ENCODE peak calls at places on chromosomes 12 and 14, in six cellular contexts. W is aorta, D is lower lobe of right lung, R is GM23248, N is Peyer's patch, V is heart right ventricle. K is an unnamed sample.

GRCh38 chr12:103850429-103850828 is 9.4 kb upstream of the NT5DC3 start:
- DNase-seq in W (no peak), D (no peak), R (no peak), N (no peak), V (no peak), K (no peak)

GRCh38 chr14:53472306-53472705 is 319.2 kb upstream of the DDHD1 start:
- DNase-seq in W (no peak), D (no peak), R (peak), N (no peak), V (no peak), K (no peak)

GRCh38 chr12:57211791-57212700 is 4.5 kb upstream of the NXPH4 start:
- DNase-seq in W (no peak), D (no peak), R (peak), N (no peak), V (no peak), K (no peak)

GRCh38 chr12:23055004-23055403 is 430.0 kb downstream of the ETNK1 start:
- DNase-seq in W (no peak), D (no peak), R (peak), N (no peak), V (no peak), K (no peak)

GRCh38 chr14:92759300-92759678 is 10.9 kb upstream of the LGMN start:
- DNase-seq in W (no peak), D (no peak), R (peak), N (no peak), V (no peak), K (no peak)

GRCh38 chr12:47870175-47870781 is 34.5 kb downstream of the VDR start:
- DNase-seq in W (peak), D (no peak), R (peak), N (peak), V (peak), K (peak)

GRCh38 chr12:96274331-96274730 is 80.2 kb downstream of the ELK3 start:
- DNase-seq in W (no peak), D (no peak), R (peak), N (no peak), V (no peak), K (no peak)

GRCh38 chr12:117832459-117833457 is 136.0 kb downstream of the KSR2 start:
- DNase-seq in W (no peak), D (no peak), R (peak), N (no peak), V (no peak), K (no peak)

GRCh38 chr14:75984674-75985073 is 889 bp upstream of the IFT43 start:
- DNase-seq in W (no peak), D (no peak), R (no peak), N (no peak), V (no peak), K (no peak)

GRCh38 chr14:69138189-69138535 is 14.8 kb downstream of the DCAF5 start:
- DNase-seq in W (no peak), D (no peak), R (peak), N (no peak), V (no peak), K (no peak)

GRCh38 chr12:111558107-111558376 is 41.1 kb downstream of the ATXN2 start:
- DNase-seq in W (no peak), D (no peak), R (peak), N (no peak), V (no peak), K (no peak)

GRCh38 chr12:53758081-53758769 is 6.4 kb upstream of the CISTR start:
- DNase-seq in W (no peak), D (no peak), R (no peak), N (no peak), V (no peak), K (no peak)

DNA sequence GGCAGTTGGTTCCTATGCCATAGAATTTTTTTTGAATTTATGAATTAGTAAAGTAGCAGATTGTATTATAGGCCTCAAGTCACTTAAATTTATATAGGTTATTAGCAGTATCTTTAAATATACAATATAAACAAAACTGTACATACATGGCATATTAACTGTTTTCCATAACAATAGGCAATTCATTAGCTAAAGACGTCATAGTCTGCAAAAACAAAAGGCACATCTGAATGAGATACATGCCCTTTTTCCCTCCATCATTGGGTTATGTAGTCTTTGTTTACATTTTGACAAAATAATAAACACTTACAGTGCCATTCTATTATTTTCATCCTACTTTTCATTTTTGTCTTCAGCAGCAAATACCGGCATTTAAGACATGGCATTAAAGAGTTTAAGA is 1.1 kb upstream of the VCPKMT start:
- DNase-seq in W (no peak), D (no peak), R (no peak), N (no peak), V (no peak), K (no peak)
- H3K4me3 ChIP-seq in W (no peak), D (no peak), R (no peak), N (no peak), V (no peak), K (no peak)

DNA sequence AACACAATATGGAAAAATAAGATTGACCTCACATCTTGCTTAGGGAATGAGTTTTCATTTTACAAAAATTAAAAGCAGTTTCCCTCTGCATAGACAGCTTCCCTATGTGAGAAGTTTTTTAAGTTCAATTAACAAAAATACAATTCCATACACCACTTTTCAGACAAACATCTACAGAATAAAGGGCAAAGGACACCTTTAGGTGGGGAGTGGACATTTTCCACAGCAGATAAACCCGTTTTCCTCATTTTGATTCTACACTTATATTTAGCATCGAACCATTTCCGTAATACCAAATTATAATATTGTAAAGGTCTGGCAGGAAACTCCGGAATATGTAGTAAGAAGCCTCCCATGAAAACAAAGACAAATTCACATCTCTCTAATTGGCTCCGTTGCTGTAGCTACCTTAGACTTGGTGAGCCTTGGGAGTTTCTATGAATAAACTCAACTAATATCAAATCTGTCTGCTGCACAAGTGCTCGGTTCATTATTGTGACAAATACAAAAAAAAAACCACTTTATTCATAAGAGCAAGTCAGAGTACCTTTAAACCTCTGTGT is 1.7 kb downstream of the ARMH4 start:
- DNase-seq in W (no peak), D (no peak), R (no peak), N (no peak), V (no peak), K (no peak)
- H3K4me3 ChIP-seq in W (no peak), D (no peak), R (no peak), N (no peak), V (peak), K (peak)

DNA sequence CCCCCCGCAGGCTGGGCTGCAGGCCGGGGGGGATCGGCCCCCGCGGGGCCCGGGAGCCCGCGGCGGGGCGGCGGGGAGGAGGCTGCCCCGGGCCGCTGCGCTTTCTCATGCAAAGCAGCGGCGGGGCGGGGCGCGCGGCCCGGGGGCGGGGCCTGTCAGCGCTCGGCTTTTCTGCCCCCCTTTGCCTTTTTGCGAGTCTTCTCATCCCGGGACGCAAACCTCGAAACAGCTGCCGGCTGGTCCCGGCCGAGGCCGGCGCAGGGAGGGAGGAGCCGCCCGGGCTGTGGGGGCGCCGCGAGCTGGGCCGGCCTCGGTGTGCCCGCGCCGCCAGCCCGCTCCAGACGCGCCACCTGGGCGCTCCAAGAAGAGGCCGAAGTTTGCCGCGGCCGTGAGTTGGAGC is at the start of gene FZD10:
- DNase-seq in W (peak), D (no peak), R (peak), N (peak), V (peak), K (peak)
- H3K4me3 ChIP-seq in W (peak), D (peak), R (peak), N (peak), V (peak), K (peak)

DNA sequence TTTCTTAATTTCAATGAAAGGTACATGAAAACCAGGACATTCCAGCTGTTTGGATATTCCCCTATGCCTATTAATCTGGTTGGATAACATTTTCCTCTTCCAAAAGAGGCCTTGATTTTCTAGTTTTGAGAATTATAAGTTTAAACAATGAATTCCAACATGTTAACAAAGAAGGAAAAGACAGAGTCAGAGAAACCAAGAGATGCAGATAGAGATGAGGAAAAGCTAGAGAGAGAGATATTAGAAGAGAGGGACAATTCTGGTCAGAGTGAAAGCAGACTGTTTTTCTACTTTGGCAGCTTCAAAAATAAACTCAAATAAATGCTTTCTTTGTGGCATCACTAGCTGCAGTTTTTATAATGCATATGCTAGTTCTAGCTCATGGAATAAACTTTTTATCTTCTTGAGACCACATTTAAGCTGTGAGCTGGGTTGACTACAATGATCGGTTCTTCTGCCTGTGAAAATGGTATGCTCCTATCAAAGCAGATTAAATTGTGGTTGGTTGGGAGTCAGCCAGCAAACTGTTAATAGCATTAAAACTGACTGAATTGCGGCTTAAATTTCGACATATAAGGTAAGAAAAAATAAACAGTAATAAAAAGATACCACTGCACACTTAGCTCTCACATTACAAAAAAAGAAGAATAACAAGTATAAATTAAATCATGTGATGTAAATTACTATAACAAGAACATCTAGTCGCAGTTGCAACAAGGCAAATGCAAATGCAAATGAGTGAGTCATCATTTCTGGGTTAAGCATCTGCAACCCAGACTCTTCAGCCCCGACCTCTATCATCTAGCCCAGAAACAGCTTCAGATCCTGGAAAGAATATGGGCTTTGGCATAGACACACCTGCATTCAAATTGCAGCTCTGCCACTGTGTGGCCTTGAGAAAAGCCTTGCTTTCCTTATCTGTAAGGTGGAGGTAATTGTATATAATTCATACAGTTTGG is 19.7 kb upstream of the DHRS7 start:
- DNase-seq in W (no peak), D (no peak), R (peak), N (no peak), V (no peak), K (no peak)
- H3K4me3 ChIP-seq in W (no peak), D (no peak), R (no peak), N (no peak), V (peak), K (peak)

GRCh38 chr14:86027990-86028389 is 498.0 kb downstream of the FLRT2 start:
- DNase-seq in W (no peak), D (no peak), R (no peak), N (no peak), V (no peak), K (no peak)
- H3K4me3 ChIP-seq in W (no peak), D (no peak), R (no peak), N (no peak), V (no peak), K (no peak)

GRCh38 chr12:233615-233968 is 19.6 kb upstream of the SLC6A12 start:
- DNase-seq in W (no peak), D (no peak), R (no peak), N (no peak), V (no peak), K (no peak)

GRCh38 chr12:228846-229200 is 14.9 kb upstream of the SLC6A12 start:
- DNase-seq in W (no peak), D (no peak), R (no peak), N (no peak), V (no peak), K (no peak)

GRCh38 chr12:229441-230191 is 15.7 kb upstream of the SLC6A12 start:
- DNase-seq in W (no peak), D (no peak), R (no peak), N (no peak), V (no peak), K (no peak)

GRCh38 chr12:232731-233614 is 19.0 kb upstream of the SLC6A12 start:
- DNase-seq in W (no peak), D (no peak), R (no peak), N (peak), V (no peak), K (no peak)

DNA sequence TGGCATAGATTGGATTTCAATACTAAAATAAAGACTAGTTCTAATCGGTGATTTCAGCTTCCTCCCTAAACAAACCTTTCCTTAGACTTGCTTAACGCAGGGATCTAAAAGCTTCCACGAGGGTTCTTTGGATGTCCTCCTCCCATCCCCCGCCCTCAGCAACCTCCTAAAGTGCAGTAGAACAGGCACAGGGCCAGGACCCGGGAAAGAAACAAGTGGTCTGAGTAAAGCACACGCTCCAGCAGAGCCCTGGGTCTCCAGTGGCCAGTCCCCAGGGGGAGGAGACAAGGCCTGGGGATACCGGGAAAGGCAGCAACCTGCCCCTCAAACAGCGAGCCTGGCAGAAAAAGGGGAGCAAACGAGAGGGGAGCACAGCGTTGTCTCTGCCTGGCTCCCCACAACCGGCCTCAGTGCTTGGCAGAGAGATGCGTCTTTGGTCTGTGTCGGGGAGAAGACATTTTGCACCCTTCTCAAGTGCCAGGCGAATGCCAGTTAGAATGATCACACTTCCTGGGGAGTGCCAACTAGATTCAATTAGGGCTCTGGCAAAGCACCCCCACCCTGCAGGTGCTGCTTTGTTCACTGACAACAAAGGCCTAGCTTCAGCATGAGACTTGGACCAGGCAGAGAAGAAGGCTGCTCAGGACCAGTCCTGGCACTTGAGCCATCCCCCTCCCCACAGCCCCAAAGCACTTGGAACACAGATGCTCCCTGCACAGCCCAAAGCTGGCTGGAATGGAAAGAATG is 17.1 kb upstream of the SLC6A12 start:
- DNase-seq in W (no peak), D (no peak), R (no peak), N (no peak), V (no peak), K (no peak)
- H3K4me3 ChIP-seq in W (no peak), D (no peak), R (no peak), N (no peak), V (no peak), K (no peak)

GRCh38 chr12:6846316-6846869 is 4.7 kb downstream of the CDCA3 start:
- DNase-seq in W (no peak), D (no peak), R (no peak), N (no peak), V (no peak), K (no peak)
- H3K4me3 ChIP-seq in W (no peak), D (no peak), R (no peak), N (no peak), V (no peak), K (no peak)

GRCh38 chr14:77920312-77920711 is 120.4 kb downstream of the ADCK1 start:
- DNase-seq in W (no peak), D (no peak), R (no peak), N (no peak), V (no peak), K (no peak)
- H3K4me3 ChIP-seq in W (no peak), D (no peak), R (no peak), N (no peak), V (no peak), K (no peak)

DNA sequence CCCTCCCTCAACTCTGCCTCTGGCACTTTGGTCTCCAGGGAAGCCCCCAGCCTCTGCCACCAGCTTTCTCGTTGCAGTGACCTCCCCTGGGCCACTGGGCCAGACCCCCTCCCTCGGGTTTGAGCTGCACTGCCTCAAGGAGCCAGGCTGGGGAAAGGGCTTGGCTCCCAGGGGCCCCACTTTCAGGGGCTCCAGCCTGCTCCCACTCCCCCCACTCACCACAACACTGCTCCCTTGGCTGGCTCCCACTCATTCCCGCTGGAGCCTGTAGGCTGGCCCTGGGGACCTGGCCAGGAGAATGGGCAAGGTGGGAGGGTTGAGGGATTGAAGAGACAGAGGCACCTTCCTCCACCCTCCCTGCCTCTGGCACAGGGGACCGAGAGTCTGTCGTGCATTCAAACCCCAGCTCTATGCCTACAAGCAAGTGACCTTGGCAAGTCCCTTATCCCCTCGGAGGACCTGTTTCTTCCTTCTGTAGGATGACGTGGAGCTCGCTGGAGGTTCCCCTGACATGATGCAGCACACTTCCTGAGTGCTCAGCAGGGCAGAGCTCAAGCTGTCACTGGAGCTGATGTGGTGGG is 19.2 kb upstream of the KIF26A start:
- DNase-seq in W (peak), D (no peak), R (no peak), N (peak), V (no peak), K (peak)
- H3K4me3 ChIP-seq in W (no peak), D (no peak), R (no peak), N (no peak), V (no peak), K (no peak)

DNA sequence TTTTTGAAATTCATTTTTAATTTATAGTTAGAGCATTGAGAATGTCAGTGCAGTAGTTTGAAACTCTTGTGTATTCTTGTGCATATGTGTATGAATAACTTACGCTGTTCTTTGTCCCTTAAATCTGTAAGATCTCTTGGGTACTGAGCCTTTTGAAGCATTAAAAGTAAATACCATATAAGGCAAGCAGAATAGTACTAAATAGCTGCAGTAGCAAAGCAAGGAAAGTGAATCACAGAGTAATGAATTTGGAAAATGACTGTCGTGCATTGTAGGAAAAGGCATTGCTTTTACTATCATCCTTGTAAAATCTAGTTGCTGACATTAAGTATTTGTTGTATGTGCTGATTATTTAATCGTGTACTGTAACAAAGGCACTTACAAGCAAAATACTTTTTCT is 12.1 kb downstream of the CNOT2 start:
- DNase-seq in W (no peak), D (no peak), R (peak), N (no peak), V (no peak), K (no peak)
- H3K4me3 ChIP-seq in W (peak), D (no peak), R (peak), N (no peak), V (no peak), K (no peak)